ENCODE peak calls at places on chromosomes 16 and 17, in four cellular contexts. T is CD4-positive, alpha-beta T cell; Z is CD8-positive, alpha-beta T cell; F is coronary artery. Q is an unnamed sample.

GRCh38 chr17:1541367-1541904 is 21.2 kb downstream of the PITPNA start:
- DNase-seq in T (no peak), Z (no peak), F (no peak), Q (no peak)

GRCh38 chr16:75928295-75928694 is 202.0 kb upstream of the CPHXL start:
- DNase-seq in T (no peak), Z (no peak), F (no peak), Q (no peak)

GRCh38 chr17:29163563-29163962 is 16.6 kb downstream of the MYO18A start:
- DNase-seq in T (no peak), Z (no peak), F (no peak), Q (no peak)

GRCh38 chr17:64016248-64016784 is 4.1 kb downstream of the ICAM2 start:
- DNase-seq in T (no peak), Z (no peak), F (no peak), Q (peak; percentile 46)

GRCh38 chr17:17422641-17423040 is 54.2 kb upstream of the MED9 start:
- DNase-seq in T (no peak), Z (no peak), F (no peak), Q (no peak)

GRCh38 chr17:35460354-35460851 is 11.8 kb upstream of the SLFN13 start:
- DNase-seq in T (peak; percentile 69), Z (peak; percentile 75), F (no peak), Q (no peak)

GRCh38 chr17:58316260-58316960 is 12.2 kb downstream of the TSPOAP1 start:
- DNase-seq in T (no peak), Z (no peak), F (peak; percentile 38), Q (peak; percentile 4)

GRCh38 chr17:81049973-81050551 is 15.1 kb downstream of the BAIAP2 start:
- DNase-seq in T (no peak), Z (no peak), F (no peak), Q (no peak)

GRCh38 chr16:88772871-88773811 is 11.9 kb downstream of the PIEZO1 start:
- DNase-seq in T (no peak), Z (no peak), F (no peak), Q (no peak)

GRCh38 chr17:47638903-47639302 is 10.8 kb upstream of the KPNB1 start:
- DNase-seq in T (no peak), Z (no peak), F (no peak), Q (no peak)

GRCh38 chr16:78957328-78958100 is 643.0 kb downstream of the MAF start:
- DNase-seq in T (no peak), Z (no peak), F (no peak), Q (no peak)

GRCh38 chr17:70716551-70716950 is 547.2 kb downstream of the KCNJ2 start:
- DNase-seq in T (no peak), Z (no peak), F (no peak), Q (no peak)

GRCh38 chr16:81445926-81446317 is 1.3 kb downstream of the CMIP start:
- DNase-seq in T (no peak), Z (no peak), F (no peak), Q (no peak)

GRCh38 chr17:34565715-34566114 is 13.7 kb upstream of the TMEM132E start:
- DNase-seq in T (no peak), Z (no peak), F (no peak), Q (no peak)

GRCh38 chr17:44569459-44569858 is 12.2 kb downstream of the FZD2 start:
- DNase-seq in T (no peak), Z (no peak), F (no peak), Q (no peak)

GRCh38 chr17:2024572-2025219 is 438 bp downstream of the RTN4RL1 start:
- DNase-seq in T (no peak), Z (no peak), F (no peak), Q (no peak)

GRCh38 chr17:2398655-2399571 is 1.9 kb downstream of the MNT start:
- DNase-seq in T (peak; percentile 70), Z (peak; percentile 69), F (peak; percentile 88), Q (peak; percentile 80)

GRCh38 chr17:48997103-48997826 is at the start of gene IGF2BP1:
- DNase-seq in T (no peak), Z (no peak), F (peak; percentile 65), Q (no peak)

GRCh38 chr16:89170346-89171215 is 967 bp upstream of the CDH15 start:
- DNase-seq in T (no peak), Z (peak; percentile 28), F (no peak), Q (peak; percentile 42)

GRCh38 chr16:73215482-73216377 is 167.8 kb upstream of the ZFHX3 start:
- DNase-seq in T (no peak), Z (no peak), F (no peak), Q (no peak)

GRCh38 chr17:49290690-49291326 is 60.2 kb upstream of the PHOSPHO1 start:
- DNase-seq in T (no peak), Z (peak; percentile 15), F (no peak), Q (peak; percentile 23)

GRCh38 chr16:20107086-20107485 is 33.4 kb upstream of the GPR139 start:
- DNase-seq in T (no peak), Z (no peak), F (no peak), Q (no peak)

GRCh38 chr17:82063424-82064415 is 1.9 kb downstream of the DUS1L start:
- DNase-seq in T (no peak), Z (no peak), F (no peak), Q (no peak)

GRCh38 chr16:21150375-21151001 is at the start of gene DNAH3:
- DNase-seq in T (no peak), Z (no peak), F (no peak), Q (no peak)

GRCh38 chr16:18800674-18801196 is 614 bp downstream of the ARL6IP1 start:
- DNase-seq in T (no peak), Z (no peak), F (no peak), Q (no peak)

GRCh38 chr17:65283704-65284103 is 146.5 kb downstream of the RGS9 start:
- DNase-seq in T (no peak), Z (no peak), F (no peak), Q (no peak)

GRCh38 chr17:38579934-38580333 is 25.8 kb downstream of the SRCIN1 start:
- DNase-seq in T (no peak), Z (no peak), F (no peak), Q (peak; percentile 20)

GRCh38 chr17:36892112-36892838 is 45.0 kb upstream of the LHX1 start:
- DNase-seq in T (no peak), Z (no peak), F (no peak), Q (no peak)

GRCh38 chr16:55981557-55981956 is 106.4 kb upstream of the CES5A start:
- DNase-seq in T (no peak), Z (no peak), F (no peak), Q (no peak)

GRCh38 chr17:81515530-81516041 is 3.0 kb upstream of the ACTG1 start:
- DNase-seq in T (no peak), Z (no peak), F (no peak), Q (no peak)

GRCh38 chr17:36463916-36464764 is 22.3 kb upstream of the ZNHIT3 start:
- DNase-seq in T (peak; percentile 31), Z (peak; percentile 18), F (no peak), Q (no peak)

GRCh38 chr17:32553168-32553567 is 66.4 kb downstream of the CDK5R1 start:
- DNase-seq in T (no peak), Z (no peak), F (no peak), Q (no peak)

GRCh38 chr16:82672676-82673075 is 45.9 kb downstream of the CDH13 start:
- DNase-seq in T (no peak), Z (no peak), F (peak; percentile 38), Q (no peak)

GRCh38 chr16:82675300-82675699 is 48.5 kb downstream of the CDH13 start:
- DNase-seq in T (no peak), Z (no peak), F (no peak), Q (no peak)

GRCh38 chr16:82668094-82668493 is 41.3 kb downstream of the CDH13 start:
- DNase-seq in T (no peak), Z (no peak), F (no peak), Q (no peak)

GRCh38 chr16:82667437-82667836 is 40.7 kb downstream of the CDH13 start:
- DNase-seq in T (no peak), Z (no peak), F (no peak), Q (no peak)

DNA sequence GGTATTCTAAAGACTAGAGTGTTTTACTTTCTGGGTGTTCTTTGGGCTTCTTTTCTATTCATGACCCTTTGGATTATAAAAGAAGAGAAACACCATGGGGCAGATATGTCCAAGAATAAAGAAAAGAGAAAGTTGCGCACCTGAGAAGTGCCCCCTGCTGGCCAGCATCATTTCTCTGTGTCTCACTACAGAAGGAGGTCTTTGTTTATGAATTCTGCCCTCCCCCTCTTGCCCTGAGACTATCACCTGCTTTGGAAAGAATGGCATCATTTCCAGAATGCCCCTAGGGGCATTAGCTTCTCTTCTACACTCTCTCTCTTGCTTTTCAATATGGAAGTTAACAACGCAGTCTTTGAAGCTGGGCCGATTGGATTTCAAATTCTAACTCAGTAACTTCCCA is 45.0 kb downstream of the CDH13 start:
- DNase-seq in T (peak; percentile 8), Z (peak; percentile 32), F (no peak), Q (peak; percentile 9)
- TF ChIP-seq CTCF in T (peak; percentile 64), Z (peak; percentile 29), F (no peak), Q (peak; percentile 46)

GRCh38 chr16:2016407-2016922 is 3.1 kb upstream of the NPW start:
- DNase-seq in T (no peak), Z (no peak), F (no peak), Q (peak; percentile 37)
- TF ChIP-seq CTCF in T (peak; percentile 33), Z (peak; percentile 16), F (no peak), Q (peak; percentile 64)

GRCh38 chr17:16327018-16327417 is 26.3 kb downstream of the CENPV start:
- DNase-seq in T (no peak), Z (no peak), F (no peak), Q (no peak)

GRCh38 chr17:16325964-16326363 is 27.3 kb downstream of the CENPV start:
- DNase-seq in T (no peak), Z (no peak), F (no peak), Q (no peak)

DNA sequence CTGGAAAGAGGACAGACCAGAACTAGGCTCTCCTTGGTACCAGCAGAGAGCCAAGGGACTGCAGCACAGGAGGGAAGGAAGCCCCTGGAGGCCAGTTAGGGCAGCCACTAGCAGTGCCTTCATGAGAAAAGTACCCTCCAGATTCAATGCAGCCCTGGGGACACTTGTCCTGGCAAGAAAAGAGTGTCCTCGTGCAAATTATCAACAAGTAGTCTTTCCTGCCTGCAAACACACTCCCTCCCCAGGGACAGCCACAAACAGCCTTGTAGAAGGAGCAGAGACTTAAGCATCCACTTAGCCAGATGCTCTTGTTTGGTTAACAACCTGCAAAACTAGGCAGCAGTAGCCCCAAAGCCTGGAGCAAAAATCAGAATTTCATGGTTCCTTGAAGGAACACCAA is 24.3 kb downstream of the CENPV start:
- DNase-seq in T (no peak), Z (no peak), F (no peak), Q (no peak)
- TF ChIP-seq CTCF in T (no peak), Z (no peak), F (no peak), Q (no peak)

GRCh38 chr16:47581114-47581513 is 120.0 kb downstream of the PHKB start:
- DNase-seq in T (no peak), Z (no peak), F (no peak), Q (no peak)
- TF ChIP-seq CTCF in T (no peak), Z (no peak), F (no peak), Q (no peak)

GRCh38 chr17:13031718-13032350 is 14.0 kb upstream of the ELAC2 start:
- DNase-seq in T (peak; percentile 34), Z (peak; percentile 39), F (no peak), Q (peak; percentile 46)
- TF ChIP-seq CTCF in T (peak; percentile 81), Z (peak; percentile 72), F (peak; percentile 63), Q (peak; percentile 74)